ENCODE peak calls at places on chromosomes 1 and 21, in nine cellular contexts. U is body of pancreas, Q is stomach, P is Peyer's patch, F is uterus, C is lower leg skin, V is ovary, I is endothelial cell of umbilical vein, Y is esophagus squamous epithelium. K is an unnamed sample.

GRCh38 chr1:80987106-80987505 is 813.6 kb upstream of the ADGRL2 start:
- DNase-seq in U (no peak), Q (no peak), P (no peak), F (no peak), C (no peak), V (no peak), I (no peak), Y (no peak), K (no peak)

GRCh38 chr1:232894436-232894835 is 56.0 kb upstream of the NTPCR start:
- DNase-seq in U (no peak), Q (no peak), P (no peak), F (no peak), C (no peak), V (no peak), I (no peak), Y (no peak), K (no peak)

GRCh38 chr1:193339396-193339795 is 153.0 kb upstream of the B3GALT2 start:
- DNase-seq in U (no peak), Q (no peak), P (no peak), F (no peak), C (no peak), V (no peak), I (peak; percentile 15), Y (no peak), K (no peak)

GRCh38 chr1:59013276-59013927 is 229.6 kb upstream of the JUN start:
- DNase-seq in U (peak; percentile 57), Q (peak; percentile 57), P (peak; percentile 58), F (peak; percentile 69), C (peak; percentile 88), V (peak; percentile 53), I (peak; percentile 76), Y (no peak), K (no peak)

GRCh38 chr1:9108056-9108665 is 20.7 kb downstream of the GPR157 start:
- DNase-seq in U (no peak), Q (no peak), P (no peak), F (no peak), C (no peak), V (no peak), I (no peak), Y (no peak), K (no peak)

GRCh38 chr1:23743287-23744052 is at the start of gene ELOA:
- DNase-seq in U (peak; percentile 73), Q (peak; percentile 77), P (peak; percentile 76), F (peak; percentile 45), C (peak; percentile 92), V (peak; percentile 61), I (peak; percentile 56), Y (no peak), K (peak; percentile 90)

GRCh38 chr1:69492286-69492685 is 75.4 kb upstream of the LRRC7 start:
- DNase-seq in U (no peak), Q (no peak), P (no peak), F (no peak), C (no peak), V (no peak), I (no peak), Y (no peak), K (no peak)

GRCh38 chr1:44609412-44609767 is 64.9 kb downstream of the TMEM53 start:
- DNase-seq in U (peak; percentile 54), Q (peak; percentile 69), P (peak; percentile 36), F (peak; percentile 71), C (no peak), V (peak; percentile 48), I (peak; percentile 18), Y (no peak), K (no peak)

GRCh38 chr21:45041351-45041805 is 33.0 kb upstream of the ADARB1 start:
- DNase-seq in U (peak; percentile 23), Q (peak; percentile 50), P (peak; percentile 27), F (peak; percentile 88), C (peak; percentile 97), V (peak; percentile 78), I (no peak), Y (no peak), K (no peak)

GRCh38 chr1:186404454-186405051 is 28.9 kb downstream of the ODR4 start:
- DNase-seq in U (no peak), Q (no peak), P (no peak), F (no peak), C (no peak), V (no peak), I (peak; percentile 89), Y (no peak), K (peak; percentile 5)

GRCh38 chr1:217364220-217364619 is 266.7 kb downstream of the GPATCH2 start:
- DNase-seq in U (no peak), Q (no peak), P (no peak), F (no peak), C (no peak), V (no peak), I (no peak), Y (no peak), K (no peak)

GRCh38 chr1:36941579-36941978 is 92.7 kb downstream of the GRIK3 start:
- DNase-seq in U (no peak), Q (no peak), P (no peak), F (no peak), C (no peak), V (no peak), I (no peak), Y (no peak), K (no peak)

GRCh38 chr1:15966081-15966955 is 9.6 kb downstream of the ZBTB17 start:
- DNase-seq in U (no peak), Q (peak; percentile 32), P (peak; percentile 79), F (no peak), C (peak; percentile 85), V (no peak), I (peak; percentile 48), Y (no peak), K (no peak)

GRCh38 chr1:153444078-153444477 is 16.4 kb downstream of the S100A7 start:
- DNase-seq in U (no peak), Q (no peak), P (no peak), F (no peak), C (no peak), V (no peak), I (no peak), Y (no peak), K (no peak)

GRCh38 chr1:201717286-201717685 is 111.7 kb upstream of the IPO9 start:
- DNase-seq in U (no peak), Q (no peak), P (no peak), F (no peak), C (no peak), V (no peak), I (no peak), Y (no peak), K (no peak)

GRCh38 chr1:201714542-201715276 is 114.2 kb upstream of the IPO9 start:
- DNase-seq in U (peak; percentile 51), Q (peak; percentile 70), P (peak; percentile 23), F (peak; percentile 97), C (peak; percentile 97), V (peak; percentile 73), I (peak; percentile 91), Y (peak; percentile 41), K (no peak)

GRCh38 chr1:201715801-201716741 is 112.9 kb upstream of the IPO9 start:
- DNase-seq in U (no peak), Q (no peak), P (no peak), F (peak; percentile 17), C (no peak), V (no peak), I (no peak), Y (no peak), K (no peak)

GRCh38 chr1:201716742-201717135 is 112.2 kb upstream of the IPO9 start:
- DNase-seq in U (no peak), Q (no peak), P (no peak), F (no peak), C (no peak), V (no peak), I (no peak), Y (no peak), K (no peak)

DNA sequence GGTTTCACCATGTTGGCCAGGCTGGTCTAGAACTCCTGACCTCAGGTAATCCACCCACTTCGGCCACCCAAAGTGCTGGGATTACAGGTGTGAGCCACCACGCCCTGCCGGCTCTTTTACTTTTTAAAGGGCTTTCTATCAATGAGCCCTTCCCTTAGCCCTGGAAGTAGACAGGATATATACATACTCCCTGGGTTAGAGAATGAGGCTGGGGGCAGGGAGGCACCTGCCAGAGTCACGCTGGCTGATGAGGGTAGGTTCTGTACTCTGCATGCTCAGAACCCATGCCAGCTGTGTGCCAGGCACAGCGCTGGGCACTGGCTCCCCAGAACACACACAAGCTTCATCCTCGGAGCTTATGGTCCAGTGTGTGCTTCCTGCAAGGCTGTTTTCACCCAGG is 113.6 kb upstream of the IPO9 start:
- DNase-seq in U (no peak), Q (no peak), P (no peak), F (no peak), C (no peak), V (no peak), I (no peak), Y (no peak), K (no peak)
- TF ChIP-seq POLR2A in U (no peak), Q (no peak), P (no peak), F (no peak), C (no peak), V (no peak), I (no peak), Y (no peak), K (no peak)

DNA sequence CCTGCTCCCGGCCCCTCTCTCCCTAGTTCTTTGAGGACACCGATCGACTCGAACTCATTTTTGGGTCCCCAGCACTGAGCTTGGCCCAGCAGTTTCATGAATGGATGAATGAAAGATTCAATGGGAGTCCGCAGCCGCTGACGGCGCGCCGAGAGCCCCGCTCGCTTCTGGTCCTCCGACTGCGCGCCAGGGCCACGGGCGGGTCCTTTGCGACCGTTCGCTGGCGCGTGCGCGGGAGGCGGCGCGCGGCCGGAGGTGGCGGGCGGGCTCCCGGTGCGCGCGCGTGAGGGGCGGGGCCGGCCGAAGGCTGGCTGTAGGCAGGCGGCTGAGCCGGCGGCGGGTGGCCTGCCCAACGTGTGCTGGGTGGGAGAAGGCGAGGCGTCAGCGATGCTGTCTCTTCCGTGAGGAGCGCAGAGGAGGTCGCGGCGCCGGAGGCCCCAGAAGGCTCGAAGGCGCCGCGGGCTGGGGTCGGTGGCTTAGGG is at the start of gene MAST2:
- DNase-seq in U (peak; percentile 86), Q (peak; percentile 92), P (peak; percentile 79), F (peak; percentile 82), C (peak; percentile 97), V (peak; percentile 86), I (peak; percentile 88), Y (peak; percentile 34), K (peak; percentile 91)
- TF ChIP-seq POLR2A in U (peak; percentile 74), Q (no peak), P (peak; percentile 90), F (peak; percentile 93), C (no peak), V (peak; percentile 69), I (peak; percentile 50), Y (no peak), K (peak; percentile 36)

DNA sequence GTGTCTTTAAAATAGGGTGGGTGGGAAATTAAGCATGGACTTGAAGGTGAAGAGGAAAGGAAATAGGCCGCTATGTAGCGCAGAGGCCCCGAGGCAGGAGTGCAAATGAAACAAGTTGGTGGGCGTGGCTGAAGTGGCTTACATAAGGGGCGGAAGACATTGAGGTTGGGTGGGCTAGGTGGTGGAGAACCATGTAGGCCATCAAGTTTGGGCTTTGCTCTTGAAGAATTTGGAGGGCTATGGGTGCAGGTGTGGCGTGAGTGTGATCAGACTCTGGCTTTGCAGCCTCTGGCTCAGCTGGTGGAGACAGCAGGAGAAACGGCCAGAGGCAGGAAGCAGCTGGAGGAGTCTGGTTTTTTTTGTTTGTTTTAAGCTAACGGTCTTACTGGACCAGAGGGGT is 6.7 kb downstream of the SLFNL1 start:
- DNase-seq in U (no peak), Q (no peak), P (no peak), F (no peak), C (peak; percentile 74), V (no peak), I (peak; percentile 57), Y (no peak), K (no peak)
- TF ChIP-seq POLR2A in U (no peak), Q (no peak), P (no peak), F (no peak), C (no peak), V (no peak), I (no peak), Y (no peak), K (peak; percentile 23)

GRCh38 chr21:25560151-25560783 is 47.0 kb downstream of the MRPL39 start:
- DNase-seq in U (no peak), Q (no peak), P (no peak), F (no peak), C (no peak), V (no peak), I (no peak), Y (no peak), K (no peak)
- TF ChIP-seq POLR2A in U (no peak), Q (no peak), P (no peak), F (no peak), C (no peak), V (no peak), I (no peak), Y (no peak), K (no peak)